ENCODE peak calls at places on chromosomes 5 and 9, in nine cellular contexts. C is A549; Z is natural killer cell; G is nephron progenitor cell; V is CD4-positive, alpha-beta T cell; W is GM06990; E is cardiac muscle cell; U is progenitor cell of endocrine pancreas; I is cardiac fibroblast. D is an unnamed sample.

GRCh38 chr9:134642385-134643181 is 980 bp downstream of the COL5A1 start:
- DNase-seq in Z (no peak), G (peak; percentile 52), W (no peak), U (no peak), V (no peak), I (peak; percentile 87), E (peak; percentile 58), C (peak; percentile 44), D (peak; percentile 15)

GRCh38 chr9:28234133-28234898 is 661.0 kb upstream of the C9orf72 start:
- DNase-seq in G (no peak), W (no peak), U (no peak), Z (no peak), I (no peak), E (no peak), V (no peak), C (no peak), D (no peak)

GRCh38 chr5:43110606-43111170 is 10.0 kb upstream of the ZNF131 start:
- DNase-seq in E (no peak), I (no peak), C (peak; percentile 48), Z (no peak), G (peak; percentile 8), U (no peak), V (no peak), W (no peak), D (peak; percentile 18)

GRCh38 chr9:38257626-38258215 is 134.8 kb upstream of the ALDH1B1 start:
- DNase-seq in E (no peak), W (no peak), C (no peak), G (no peak), U (no peak), V (no peak), I (no peak), Z (no peak), D (no peak)

GRCh38 chr9:107587175-107587963 is 97.8 kb upstream of the KLF4 start:
- DNase-seq in V (no peak), Z (no peak), E (no peak), W (no peak), C (no peak), U (no peak), I (no peak), G (no peak), D (no peak)

GRCh38 chr5:10479226-10479721 is 37.6 kb downstream of the ROPN1L start:
- DNase-seq in Z (no peak), W (no peak), E (no peak), C (peak; percentile 53), G (no peak), U (no peak), V (no peak), I (peak; percentile 57), D (no peak)

GRCh38 chr5:180494060-180494509 is at the start of gene CNOT6:
- DNase-seq in W (peak; percentile 98), I (peak; percentile 98), V (peak; percentile 89), U (peak; percentile 91), E (peak; percentile 95), Z (peak; percentile 96), C (peak; percentile 95), G (peak; percentile 95), D (peak; percentile 97)

GRCh38 chr5:17190799-17191391 is 26.5 kb upstream of the BASP1 start:
- DNase-seq in G (no peak), V (no peak), Z (no peak), C (no peak), U (no peak), W (no peak), E (no peak), I (no peak), D (no peak)

GRCh38 chr9:38003230-38003629 is 65.8 kb downstream of the SHB start:
- DNase-seq in U (no peak), Z (peak; percentile 25), G (no peak), I (no peak), C (no peak), W (no peak), V (no peak), E (no peak), D (no peak)

GRCh38 chr9:29078063-29078660 is 1504.9 kb upstream of the C9orf72 start:
- DNase-seq in G (no peak), V (no peak), W (no peak), C (peak; percentile 18), Z (no peak), E (no peak), U (no peak), I (peak; percentile 22), D (no peak)

GRCh38 chr9:80873861-80874260 is 815.5 kb downstream of the TLE1 start:
- DNase-seq in W (no peak), G (no peak), I (no peak), E (no peak), C (no peak), Z (no peak), U (no peak), V (no peak), D (no peak)

GRCh38 chr5:73158313-73158712 is 14.7 kb upstream of the TMEM174 start:
- DNase-seq in U (no peak), I (no peak), W (no peak), C (no peak), E (no peak), Z (no peak), G (peak; percentile 26), V (no peak), D (no peak)

GRCh38 chr5:44646016-44646415 is 162.7 kb upstream of the MRPS30 start:
- DNase-seq in G (peak; percentile 12), W (no peak), U (no peak), V (no peak), I (peak; percentile 14), C (no peak), Z (no peak), E (peak; percentile 92), D (no peak)

GRCh38 chr9:3569529-3569928 is 43.7 kb upstream of the RFX3 start:
- DNase-seq in U (no peak), G (no peak), E (no peak), I (no peak), C (no peak), W (no peak), Z (no peak), V (no peak), D (no peak)

DNA sequence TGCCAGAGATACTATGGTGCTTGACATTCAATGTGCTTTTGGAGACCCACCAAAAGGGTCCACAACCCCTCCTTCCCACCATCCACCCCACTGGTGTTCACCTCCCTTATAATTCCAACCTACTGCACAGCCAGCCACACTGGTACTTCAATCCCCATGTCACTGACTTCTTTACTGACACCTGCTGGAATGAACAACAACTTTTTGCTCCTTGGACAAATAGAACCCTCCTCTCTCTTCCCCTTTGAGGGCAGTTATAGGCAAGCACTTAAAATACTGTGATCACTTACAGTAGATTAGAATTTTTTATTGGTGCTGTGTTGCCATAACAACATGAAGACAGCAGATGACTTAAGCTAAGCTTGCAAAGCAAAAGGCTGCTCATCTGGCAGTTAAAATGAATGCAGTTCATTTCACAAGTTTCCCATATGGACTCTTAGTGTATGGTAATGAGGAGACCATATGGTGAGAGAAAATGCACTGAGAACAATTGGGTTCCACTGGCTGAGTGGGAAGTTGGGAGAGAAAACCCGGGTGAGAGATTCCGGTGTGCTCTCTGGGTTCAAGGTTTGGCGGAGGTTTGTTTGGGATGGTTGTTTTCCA is 374.4 kb downstream of the EBF1 start:
- DNase-seq in C (peak; percentile 16), Z (no peak), G (no peak), E (no peak), V (no peak), I (no peak), U (no peak), W (no peak), D (no peak)
- TF ChIP-seq CTCF in C (no peak), Z (no peak), G (no peak), E (no peak), V (no peak), I (no peak), U (peak; percentile 10), W (peak; percentile 14), D (no peak)

GRCh38 chr5:85920984-85921383 is 696.8 kb upstream of the COX7C start:
- DNase-seq in I (no peak), C (no peak), U (no peak), V (no peak), G (no peak), E (no peak), W (no peak), Z (no peak), D (no peak)

DNA sequence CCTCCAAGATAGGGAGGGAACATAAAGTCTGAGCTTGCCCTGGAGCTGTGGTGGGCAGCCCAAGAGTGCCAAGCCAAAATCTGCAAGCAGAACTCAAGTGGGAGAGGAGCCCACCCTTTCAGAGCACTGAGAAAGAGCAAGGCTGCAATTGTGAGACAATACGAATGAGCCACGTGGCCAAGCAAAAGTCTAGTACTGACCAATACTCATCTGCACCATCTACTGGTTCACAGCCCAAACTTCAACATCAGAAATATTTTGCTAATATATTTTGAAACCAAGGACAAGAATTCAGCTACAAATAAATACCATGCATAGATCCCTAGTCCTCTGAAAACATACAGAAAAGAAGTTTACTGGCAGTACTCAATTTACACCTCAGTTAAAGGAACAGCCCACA is 696.2 kb upstream of the COX7C start:
- DNase-seq in Z (no peak), U (no peak), I (no peak), V (no peak), G (no peak), E (no peak), W (no peak), C (peak; percentile 4), D (no peak)
- TF ChIP-seq CTCF in Z (no peak), U (no peak), I (no peak), V (no peak), G (no peak), E (no peak), W (no peak), C (no peak), D (no peak)

DNA sequence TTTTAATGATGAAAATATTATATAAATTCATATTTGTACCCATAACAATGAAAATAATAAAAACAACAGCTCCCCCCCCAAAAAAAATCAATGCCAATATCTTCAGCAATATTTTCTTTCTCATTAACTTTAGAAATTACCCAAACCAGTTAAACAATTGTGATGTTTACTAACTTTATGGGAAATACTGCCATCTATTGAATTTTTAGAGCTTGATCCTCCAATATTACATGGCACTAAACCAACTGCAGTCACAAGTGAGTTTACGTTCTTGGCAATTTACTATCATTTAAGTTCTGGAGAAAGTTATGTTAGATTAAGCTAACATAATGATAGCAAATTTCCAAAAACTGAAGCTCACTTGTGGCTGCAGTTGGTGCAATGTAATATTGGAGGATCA is 379.6 kb downstream of the CDH18 start:
- DNase-seq in W (no peak), Z (no peak), E (no peak), U (no peak), I (no peak), V (no peak), C (peak; percentile 12), G (no peak), D (no peak)
- TF ChIP-seq CTCF in W (no peak), Z (no peak), E (no peak), U (peak; percentile 21), I (no peak), V (no peak), C (no peak), G (no peak), D (no peak)

DNA sequence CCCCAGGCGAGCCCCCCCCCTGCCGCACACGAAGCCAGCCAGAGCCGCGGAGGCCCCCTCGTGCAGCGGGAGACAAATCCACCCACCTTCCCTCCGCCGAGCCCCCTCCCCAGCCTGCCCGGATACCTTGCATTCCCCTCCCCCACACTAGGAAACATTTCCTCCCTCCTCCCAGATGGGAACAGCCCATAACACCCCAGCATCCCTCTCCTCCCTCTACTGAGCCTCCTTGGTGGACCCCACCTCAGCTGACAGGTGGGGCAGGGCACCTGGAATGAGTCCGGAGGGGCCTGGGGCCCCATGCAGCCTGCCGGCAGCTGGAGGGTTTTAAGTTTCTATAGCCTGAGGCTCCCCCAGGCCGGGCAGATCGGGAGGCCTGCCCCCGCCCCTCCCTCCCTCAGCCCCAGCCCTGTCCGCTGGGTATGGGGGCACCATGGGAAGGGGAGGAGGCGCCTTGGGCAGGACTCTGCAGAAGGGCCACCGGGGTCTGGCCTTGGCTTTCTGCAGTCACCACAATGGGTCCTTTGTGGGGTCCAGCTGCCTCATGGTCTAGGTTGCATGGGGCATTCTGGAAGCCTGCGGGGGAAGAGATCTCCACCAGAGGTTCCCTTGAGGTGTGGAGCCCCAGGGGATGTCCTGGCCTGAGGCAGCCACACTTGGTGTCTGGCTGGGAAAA is 657 bp downstream of the ERGIC1 start:
- DNase-seq in C (no peak), V (no peak), U (peak; percentile 20), G (peak; percentile 35), E (peak; percentile 43), W (peak; percentile 38), I (no peak), Z (no peak), D (peak; percentile 15)
- TF ChIP-seq CTCF in C (no peak), V (no peak), U (no peak), G (no peak), E (peak; percentile 4), W (no peak), I (no peak), Z (no peak), D (no peak)